ENCODE peak calls at places on chromosomes 11 and 22, in seven cellular contexts. G is HCEC 1CT; R is fibroblast of the conjunctiva; B is brain microvascular endothelial cell; I is amniotic stem cell; P is CD4-positive, alpha-beta memory T cell; M is activated CD4-positive, alpha-beta T cell treated with anti-CD3 and anti-CD28 coated beads for 48 hours. S is an unnamed sample.

GRCh38 chr22:37806409-37807338 is 1.1 kb upstream of the GCAT start:
- DNase-seq in G (peak), R (no peak), B (no peak), I (no peak), P (no peak), M (peak), S (no peak)

GRCh38 chr11:61715877-61716276 is 35.7 kb downstream of the DAGLA start:
- DNase-seq in G (no peak), R (no peak), B (no peak), I (no peak), P (no peak), M (no peak), S (no peak)

GRCh38 chr11:113690619-113691569 is 15.2 kb downstream of the TMPRSS5 start:
- DNase-seq in G (peak), R (peak), B (peak), I (no peak), P (no peak), M (peak), S (no peak)

GRCh38 chr11:67648140-67648795 is 2.3 kb downstream of the ACY3 start:
- DNase-seq in G (no peak), R (no peak), B (no peak), I (no peak), P (peak), M (peak), S (no peak)

GRCh38 chr11:113487622-113488021 is 12.4 kb upstream of the DRD2 start:
- DNase-seq in G (no peak), R (no peak), B (no peak), I (no peak), P (no peak), M (no peak), S (no peak)

GRCh38 chr11:36019722-36020121 is 75.9 kb downstream of the LDLRAD3 start:
- DNase-seq in G (no peak), R (no peak), B (no peak), I (no peak), P (no peak), M (no peak), S (no peak)

GRCh38 chr11:40118026-40118425 is 1341.4 kb downstream of the LRRC4C start:
- DNase-seq in G (no peak), R (no peak), B (no peak), I (no peak), P (no peak), M (no peak), S (no peak)

GRCh38 chr11:2577071-2578005 is 122.5 kb downstream of the KCNQ1OT1 start:
- DNase-seq in G (no peak), R (no peak), B (no peak), I (no peak), P (no peak), M (no peak), S (no peak)

GRCh38 chr11:110501428-110501827 is 71.7 kb downstream of the FDX1 start:
- DNase-seq in G (no peak), R (no peak), B (no peak), I (no peak), P (no peak), M (no peak), S (no peak)

GRCh38 chr11:126637800-126638175 is 282.3 kb downstream of the ST3GAL4 start:
- DNase-seq in G (peak), R (peak), B (peak), I (peak), P (no peak), M (no peak), S (no peak)

GRCh38 chr11:68413591-68413999 is 47.0 kb upstream of the PPP6R3 start:
- DNase-seq in G (no peak), R (no peak), B (no peak), I (no peak), P (no peak), M (no peak), S (no peak)

GRCh38 chr22:28369849-28370248 is 309.8 kb downstream of the TTC28 start:
- DNase-seq in G (no peak), R (no peak), B (no peak), I (no peak), P (no peak), M (no peak), S (no peak)

GRCh38 chr11:33182246-33182878 is 21.1 kb upstream of the CSTF3 start:
- DNase-seq in G (no peak), R (no peak), B (no peak), I (no peak), P (no peak), M (no peak), S (no peak)

GRCh38 chr22:30921108-30921507 is 47.5 kb downstream of the MORC2 start:
- DNase-seq in G (no peak), R (no peak), B (no peak), I (no peak), P (no peak), M (peak), S (no peak)

GRCh38 chr11:73538381-73538872 is 59.5 kb downstream of the FAM168A start:
- DNase-seq in G (no peak), R (no peak), B (no peak), I (no peak), P (no peak), M (no peak), S (no peak)

GRCh38 chr11:2313051-2313951 is 11.5 kb downstream of the TSPAN32 start:
- DNase-seq in G (no peak), R (no peak), B (no peak), I (no peak), P (no peak), M (no peak), S (no peak)

GRCh38 chr11:113464416-113464815 is 10.8 kb downstream of the DRD2 start:
- DNase-seq in G (no peak), R (no peak), B (no peak), I (no peak), P (no peak), M (no peak), S (no peak)